ENCODE peak calls at places on chromosomes 5 and 9, in nine cellular contexts. One of them, this sample, is unnamed.

GRCh38 chr5:167731951-167732350 is 559.5 kb upstream of the WWC1 start:
- DNase-seq in stimulated activated CD8-positive, alpha-beta memory T cell treated with anti-CD3 and anti-CD28 coated beads, Interleukin-7, amount 100 ng/mL, for 1 hour: no peak
- DNase-seq in heart left ventricle: no peak
- DNase-seq in stimulated activated CD4-positive, alpha-beta T cell treated with anti-CD3 and anti-CD28 coated beads, Interleukin-4, amount 100 ng/mL, for 1 hour: no peak
- DNase-seq in GM03348: no peak
- DNase-seq in substantia nigra: no peak
- DNase-seq in HFF-Myc: no peak
- DNase-seq in H9: no peak
- DNase-seq in ecto neural progenitor cell: no peak
- DNase-seq in this sample: no peak

GRCh38 chr5:150069619-150070276 is 16.6 kb downstream of the CSF1R start:
- DNase-seq in HFF-Myc: no peak
- DNase-seq in GM03348: no peak
- DNase-seq in heart left ventricle: no peak
- DNase-seq in H9: no peak
- DNase-seq in stimulated activated CD8-positive, alpha-beta memory T cell treated with anti-CD3 and anti-CD28 coated beads, Interleukin-7, amount 100 ng/mL, for 1 hour: no peak
- DNase-seq in substantia nigra: no peak
- DNase-seq in stimulated activated CD4-positive, alpha-beta T cell treated with anti-CD3 and anti-CD28 coated beads, Interleukin-4, amount 100 ng/mL, for 1 hour: no peak
- DNase-seq in ecto neural progenitor cell: no peak
- DNase-seq in this sample: no peak

GRCh38 chr5:148585988-148586387 is 68.3 kb downstream of the HTR4 start:
- DNase-seq in HFF-Myc: no peak
- DNase-seq in GM03348: no peak
- DNase-seq in substantia nigra: no peak
- DNase-seq in heart left ventricle: no peak
- DNase-seq in H9: no peak
- DNase-seq in ecto neural progenitor cell: no peak
- DNase-seq in stimulated activated CD4-positive, alpha-beta T cell treated with anti-CD3 and anti-CD28 coated beads, Interleukin-4, amount 100 ng/mL, for 1 hour: no peak
- DNase-seq in stimulated activated CD8-positive, alpha-beta memory T cell treated with anti-CD3 and anti-CD28 coated beads, Interleukin-7, amount 100 ng/mL, for 1 hour: no peak
- DNase-seq in this sample: no peak

GRCh38 chr5:109455598-109456096 is 45.9 kb upstream of the PJA2 start:
- DNase-seq in ecto neural progenitor cell: no peak
- DNase-seq in stimulated activated CD4-positive, alpha-beta T cell treated with anti-CD3 and anti-CD28 coated beads, Interleukin-4, amount 100 ng/mL, for 1 hour: no peak
- DNase-seq in stimulated activated CD8-positive, alpha-beta memory T cell treated with anti-CD3 and anti-CD28 coated beads, Interleukin-7, amount 100 ng/mL, for 1 hour: no peak
- DNase-seq in HFF-Myc: peak
- DNase-seq in H9: no peak
- DNase-seq in heart left ventricle: peak
- DNase-seq in substantia nigra: peak
- DNase-seq in GM03348: peak
- DNase-seq in this sample: no peak

GRCh38 chr5:132446621-132447020 is 44.0 kb downstream of the IRF1 start:
- DNase-seq in substantia nigra: peak
- DNase-seq in H9: no peak
- DNase-seq in HFF-Myc: no peak
- DNase-seq in stimulated activated CD8-positive, alpha-beta memory T cell treated with anti-CD3 and anti-CD28 coated beads, Interleukin-7, amount 100 ng/mL, for 1 hour: no peak
- DNase-seq in stimulated activated CD4-positive, alpha-beta T cell treated with anti-CD3 and anti-CD28 coated beads, Interleukin-4, amount 100 ng/mL, for 1 hour: no peak
- DNase-seq in ecto neural progenitor cell: no peak
- DNase-seq in heart left ventricle: peak
- DNase-seq in GM03348: peak
- DNase-seq in this sample: no peak

GRCh38 chr5:1638658-1639400 is 115.1 kb upstream of the LPCAT1 start:
- DNase-seq in stimulated activated CD4-positive, alpha-beta T cell treated with anti-CD3 and anti-CD28 coated beads, Interleukin-4, amount 100 ng/mL, for 1 hour: no peak
- DNase-seq in ecto neural progenitor cell: no peak
- DNase-seq in stimulated activated CD8-positive, alpha-beta memory T cell treated with anti-CD3 and anti-CD28 coated beads, Interleukin-7, amount 100 ng/mL, for 1 hour: no peak
- DNase-seq in GM03348: no peak
- DNase-seq in substantia nigra: no peak
- DNase-seq in H9: no peak
- DNase-seq in HFF-Myc: no peak
- DNase-seq in heart left ventricle: no peak
- DNase-seq in this sample: no peak

GRCh38 chr5:147234825-147235635 is at the start of gene STK32A:
- DNase-seq in HFF-Myc: no peak
- DNase-seq in stimulated activated CD8-positive, alpha-beta memory T cell treated with anti-CD3 and anti-CD28 coated beads, Interleukin-7, amount 100 ng/mL, for 1 hour: no peak
- DNase-seq in ecto neural progenitor cell: peak
- DNase-seq in substantia nigra: peak
- DNase-seq in GM03348: peak
- DNase-seq in H9: peak
- DNase-seq in stimulated activated CD4-positive, alpha-beta T cell treated with anti-CD3 and anti-CD28 coated beads, Interleukin-4, amount 100 ng/mL, for 1 hour: no peak
- DNase-seq in heart left ventricle: no peak
- DNase-seq in this sample: no peak

GRCh38 chr5:53557386-53557785 is 3.1 kb upstream of the NDUFS4 start:
- DNase-seq in heart left ventricle: no peak
- DNase-seq in substantia nigra: no peak
- DNase-seq in GM03348: no peak
- DNase-seq in stimulated activated CD4-positive, alpha-beta T cell treated with anti-CD3 and anti-CD28 coated beads, Interleukin-4, amount 100 ng/mL, for 1 hour: no peak
- DNase-seq in H9: no peak
- DNase-seq in HFF-Myc: no peak
- DNase-seq in stimulated activated CD8-positive, alpha-beta memory T cell treated with anti-CD3 and anti-CD28 coated beads, Interleukin-7, amount 100 ng/mL, for 1 hour: no peak
- DNase-seq in ecto neural progenitor cell: no peak
- DNase-seq in this sample: no peak

GRCh38 chr9:120330031-120330430 is 249.9 kb downstream of the CDK5RAP2 start:
- DNase-seq in GM03348: no peak
- DNase-seq in stimulated activated CD8-positive, alpha-beta memory T cell treated with anti-CD3 and anti-CD28 coated beads, Interleukin-7, amount 100 ng/mL, for 1 hour: no peak
- DNase-seq in H9: no peak
- DNase-seq in stimulated activated CD4-positive, alpha-beta T cell treated with anti-CD3 and anti-CD28 coated beads, Interleukin-4, amount 100 ng/mL, for 1 hour: no peak
- DNase-seq in HFF-Myc: no peak
- DNase-seq in heart left ventricle: no peak
- DNase-seq in ecto neural progenitor cell: no peak
- DNase-seq in substantia nigra: no peak
- DNase-seq in this sample: no peak

GRCh38 chr5:179256229-179257189 is 88.8 kb downstream of the ADAMTS2 start:
- DNase-seq in substantia nigra: no peak
- DNase-seq in HFF-Myc: no peak
- DNase-seq in GM03348: no peak
- DNase-seq in heart left ventricle: no peak
- DNase-seq in stimulated activated CD4-positive, alpha-beta T cell treated with anti-CD3 and anti-CD28 coated beads, Interleukin-4, amount 100 ng/mL, for 1 hour: no peak
- DNase-seq in ecto neural progenitor cell: peak
- DNase-seq in stimulated activated CD8-positive, alpha-beta memory T cell treated with anti-CD3 and anti-CD28 coated beads, Interleukin-7, amount 100 ng/mL, for 1 hour: no peak
- DNase-seq in H9: peak
- DNase-seq in this sample: no peak

GRCh38 chr9:74499770-74500583 is 2.8 kb downstream of the RORB start:
- DNase-seq in stimulated activated CD4-positive, alpha-beta T cell treated with anti-CD3 and anti-CD28 coated beads, Interleukin-4, amount 100 ng/mL, for 1 hour: no peak
- DNase-seq in substantia nigra: no peak
- DNase-seq in H9: peak
- DNase-seq in ecto neural progenitor cell: peak
- DNase-seq in heart left ventricle: no peak
- DNase-seq in stimulated activated CD8-positive, alpha-beta memory T cell treated with anti-CD3 and anti-CD28 coated beads, Interleukin-7, amount 100 ng/mL, for 1 hour: no peak
- DNase-seq in GM03348: no peak
- DNase-seq in HFF-Myc: no peak
- DNase-seq in this sample: no peak

GRCh38 chr5:31196309-31196708 is 2.8 kb downstream of the CDH6 start:
- DNase-seq in heart left ventricle: no peak
- DNase-seq in GM03348: peak
- DNase-seq in H9: no peak
- DNase-seq in HFF-Myc: peak
- DNase-seq in stimulated activated CD4-positive, alpha-beta T cell treated with anti-CD3 and anti-CD28 coated beads, Interleukin-4, amount 100 ng/mL, for 1 hour: no peak
- DNase-seq in stimulated activated CD8-positive, alpha-beta memory T cell treated with anti-CD3 and anti-CD28 coated beads, Interleukin-7, amount 100 ng/mL, for 1 hour: no peak
- DNase-seq in ecto neural progenitor cell: no peak
- DNase-seq in substantia nigra: no peak
- DNase-seq in this sample: no peak

GRCh38 chr5:146461319-146461718 is 14.2 kb downstream of the TCERG1 start:
- DNase-seq in H9: no peak
- DNase-seq in GM03348: peak
- DNase-seq in stimulated activated CD4-positive, alpha-beta T cell treated with anti-CD3 and anti-CD28 coated beads, Interleukin-4, amount 100 ng/mL, for 1 hour: no peak
- DNase-seq in ecto neural progenitor cell: no peak
- DNase-seq in stimulated activated CD8-positive, alpha-beta memory T cell treated with anti-CD3 and anti-CD28 coated beads, Interleukin-7, amount 100 ng/mL, for 1 hour: no peak
- DNase-seq in substantia nigra: no peak
- DNase-seq in heart left ventricle: no peak
- DNase-seq in HFF-Myc: no peak
- DNase-seq in this sample: no peak

GRCh38 chr5:59040007-59040803 is 457.3 kb downstream of the RAB3C start:
- DNase-seq in H9: no peak
- DNase-seq in stimulated activated CD4-positive, alpha-beta T cell treated with anti-CD3 and anti-CD28 coated beads, Interleukin-4, amount 100 ng/mL, for 1 hour: no peak
- DNase-seq in HFF-Myc: no peak
- DNase-seq in heart left ventricle: no peak
- DNase-seq in substantia nigra: no peak
- DNase-seq in GM03348: peak
- DNase-seq in ecto neural progenitor cell: no peak
- DNase-seq in stimulated activated CD8-positive, alpha-beta memory T cell treated with anti-CD3 and anti-CD28 coated beads, Interleukin-7, amount 100 ng/mL, for 1 hour: no peak
- DNase-seq in this sample: no peak

GRCh38 chr5:59104400-59105117 is 521.7 kb downstream of the RAB3C start:
- DNase-seq in stimulated activated CD4-positive, alpha-beta T cell treated with anti-CD3 and anti-CD28 coated beads, Interleukin-4, amount 100 ng/mL, for 1 hour: no peak
- DNase-seq in ecto neural progenitor cell: no peak
- DNase-seq in HFF-Myc: no peak
- DNase-seq in heart left ventricle: no peak
- DNase-seq in H9: no peak
- DNase-seq in substantia nigra: no peak
- DNase-seq in stimulated activated CD8-positive, alpha-beta memory T cell treated with anti-CD3 and anti-CD28 coated beads, Interleukin-7, amount 100 ng/mL, for 1 hour: no peak
- DNase-seq in GM03348: no peak
- DNase-seq in this sample: no peak

GRCh38 chr5:28301676-28302075 is 1263.3 kb upstream of the CDH9 start:
- DNase-seq in H9: no peak
- DNase-seq in stimulated activated CD8-positive, alpha-beta memory T cell treated with anti-CD3 and anti-CD28 coated beads, Interleukin-7, amount 100 ng/mL, for 1 hour: no peak
- DNase-seq in heart left ventricle: no peak
- DNase-seq in GM03348: no peak
- DNase-seq in substantia nigra: no peak
- DNase-seq in stimulated activated CD4-positive, alpha-beta T cell treated with anti-CD3 and anti-CD28 coated beads, Interleukin-4, amount 100 ng/mL, for 1 hour: no peak
- DNase-seq in HFF-Myc: peak
- DNase-seq in ecto neural progenitor cell: no peak
- DNase-seq in this sample: no peak

GRCh38 chr5:103973669-103974068 is 411.1 kb upstream of the NUDT12 start:
- DNase-seq in substantia nigra: no peak
- DNase-seq in HFF-Myc: no peak
- DNase-seq in stimulated activated CD4-positive, alpha-beta T cell treated with anti-CD3 and anti-CD28 coated beads, Interleukin-4, amount 100 ng/mL, for 1 hour: no peak
- DNase-seq in ecto neural progenitor cell: no peak
- DNase-seq in GM03348: no peak
- DNase-seq in heart left ventricle: no peak
- DNase-seq in stimulated activated CD8-positive, alpha-beta memory T cell treated with anti-CD3 and anti-CD28 coated beads, Interleukin-7, amount 100 ng/mL, for 1 hour: no peak
- DNase-seq in H9: no peak
- DNase-seq in this sample: no peak

GRCh38 chr5:54547711-54548250 is 30.2 kb downstream of the SNX18 start:
- DNase-seq in stimulated activated CD4-positive, alpha-beta T cell treated with anti-CD3 and anti-CD28 coated beads, Interleukin-4, amount 100 ng/mL, for 1 hour: no peak
- DNase-seq in HFF-Myc: no peak
- DNase-seq in substantia nigra: peak
- DNase-seq in heart left ventricle: peak
- DNase-seq in GM03348: peak
- DNase-seq in stimulated activated CD8-positive, alpha-beta memory T cell treated with anti-CD3 and anti-CD28 coated beads, Interleukin-7, amount 100 ng/mL, for 1 hour: no peak
- DNase-seq in H9: no peak
- DNase-seq in ecto neural progenitor cell: no peak
- DNase-seq in this sample: no peak

GRCh38 chr9:35510745-35511428 is 21.0 kb downstream of the RUSC2 start:
- DNase-seq in stimulated activated CD8-positive, alpha-beta memory T cell treated with anti-CD3 and anti-CD28 coated beads, Interleukin-7, amount 100 ng/mL, for 1 hour: no peak
- DNase-seq in GM03348: peak
- DNase-seq in substantia nigra: no peak
- DNase-seq in heart left ventricle: peak
- DNase-seq in H9: no peak
- DNase-seq in stimulated activated CD4-positive, alpha-beta T cell treated with anti-CD3 and anti-CD28 coated beads, Interleukin-4, amount 100 ng/mL, for 1 hour: no peak
- DNase-seq in ecto neural progenitor cell: no peak
- DNase-seq in HFF-Myc: peak
- DNase-seq in this sample: no peak

GRCh38 chr5:66230551-66230950 is 86.5 kb downstream of the SREK1 start:
- DNase-seq in heart left ventricle: no peak
- DNase-seq in substantia nigra: no peak
- DNase-seq in stimulated activated CD8-positive, alpha-beta memory T cell treated with anti-CD3 and anti-CD28 coated beads, Interleukin-7, amount 100 ng/mL, for 1 hour: no peak
- DNase-seq in stimulated activated CD4-positive, alpha-beta T cell treated with anti-CD3 and anti-CD28 coated beads, Interleukin-4, amount 100 ng/mL, for 1 hour: no peak
- DNase-seq in H9: peak
- DNase-seq in GM03348: no peak
- DNase-seq in HFF-Myc: no peak
- DNase-seq in ecto neural progenitor cell: no peak
- DNase-seq in this sample: no peak

GRCh38 chr9:125888220-125888619 is 141.0 kb downstream of the PBX3 start:
- DNase-seq in stimulated activated CD4-positive, alpha-beta T cell treated with anti-CD3 and anti-CD28 coated beads, Interleukin-4, amount 100 ng/mL, for 1 hour: no peak
- DNase-seq in H9: no peak
- DNase-seq in heart left ventricle: no peak
- DNase-seq in GM03348: no peak
- DNase-seq in substantia nigra: no peak
- DNase-seq in HFF-Myc: no peak
- DNase-seq in ecto neural progenitor cell: no peak
- DNase-seq in stimulated activated CD8-positive, alpha-beta memory T cell treated with anti-CD3 and anti-CD28 coated beads, Interleukin-7, amount 100 ng/mL, for 1 hour: no peak
- DNase-seq in this sample: no peak

GRCh38 chr9:131670247-131670681 is 69.6 kb downstream of the RAPGEF1 start:
- DNase-seq in stimulated activated CD8-positive, alpha-beta memory T cell treated with anti-CD3 and anti-CD28 coated beads, Interleukin-7, amount 100 ng/mL, for 1 hour: no peak
- DNase-seq in HFF-Myc: no peak
- DNase-seq in stimulated activated CD4-positive, alpha-beta T cell treated with anti-CD3 and anti-CD28 coated beads, Interleukin-4, amount 100 ng/mL, for 1 hour: no peak
- DNase-seq in H9: no peak
- DNase-seq in GM03348: no peak
- DNase-seq in substantia nigra: peak
- DNase-seq in heart left ventricle: peak
- DNase-seq in ecto neural progenitor cell: no peak
- DNase-seq in this sample: no peak

GRCh38 chr5:1180841-1181271 is 20.5 kb upstream of the SLC6A19 start:
- DNase-seq in GM03348: no peak
- DNase-seq in substantia nigra: no peak
- DNase-seq in stimulated activated CD8-positive, alpha-beta memory T cell treated with anti-CD3 and anti-CD28 coated beads, Interleukin-7, amount 100 ng/mL, for 1 hour: no peak
- DNase-seq in H9: no peak
- DNase-seq in stimulated activated CD4-positive, alpha-beta T cell treated with anti-CD3 and anti-CD28 coated beads, Interleukin-4, amount 100 ng/mL, for 1 hour: no peak
- DNase-seq in heart left ventricle: no peak
- DNase-seq in ecto neural progenitor cell: no peak
- DNase-seq in HFF-Myc: no peak
- DNase-seq in this sample: no peak

GRCh38 chr5:74916831-74917710 is 50.9 kb upstream of the FAM169A start:
- DNase-seq in H9: no peak
- DNase-seq in ecto neural progenitor cell: no peak
- DNase-seq in heart left ventricle: no peak
- DNase-seq in stimulated activated CD8-positive, alpha-beta memory T cell treated with anti-CD3 and anti-CD28 coated beads, Interleukin-7, amount 100 ng/mL, for 1 hour: no peak
- DNase-seq in substantia nigra: no peak
- DNase-seq in HFF-Myc: no peak
- DNase-seq in stimulated activated CD4-positive, alpha-beta T cell treated with anti-CD3 and anti-CD28 coated beads, Interleukin-4, amount 100 ng/mL, for 1 hour: no peak
- DNase-seq in GM03348: no peak
- DNase-seq in this sample: no peak

GRCh38 chr5:156312897-156313680 is 13.9 kb upstream of the SGCD start:
- DNase-seq in stimulated activated CD4-positive, alpha-beta T cell treated with anti-CD3 and anti-CD28 coated beads, Interleukin-4, amount 100 ng/mL, for 1 hour: no peak
- DNase-seq in ecto neural progenitor cell: no peak
- DNase-seq in GM03348: no peak
- DNase-seq in substantia nigra: no peak
- DNase-seq in H9: no peak
- DNase-seq in heart left ventricle: no peak
- DNase-seq in stimulated activated CD8-positive, alpha-beta memory T cell treated with anti-CD3 and anti-CD28 coated beads, Interleukin-7, amount 100 ng/mL, for 1 hour: no peak
- DNase-seq in HFF-Myc: no peak
- DNase-seq in this sample: no peak

GRCh38 chr5:133754575-133755169 is 142.3 kb upstream of the FSTL4 start:
- DNase-seq in HFF-Myc: no peak
- DNase-seq in heart left ventricle: peak
- DNase-seq in H9: peak
- DNase-seq in GM03348: peak
- DNase-seq in stimulated activated CD4-positive, alpha-beta T cell treated with anti-CD3 and anti-CD28 coated beads, Interleukin-4, amount 100 ng/mL, for 1 hour: peak
- DNase-seq in stimulated activated CD8-positive, alpha-beta memory T cell treated with anti-CD3 and anti-CD28 coated beads, Interleukin-7, amount 100 ng/mL, for 1 hour: no peak
- DNase-seq in substantia nigra: peak
- DNase-seq in ecto neural progenitor cell: peak
- DNase-seq in this sample: no peak

This sample was measured in activated T-helper 1 cell treated with anti-CD3 and anti-CD28 coated beads, Interleukin-12 subunit alpha, Interleukin-12 subunit beta, Interleukin-2, Interleukin-4 antibody, amounts not matched to agents 30 ng/mL and 10 ng/mL and 1 ng/mL, durations not matched to agents 14 hours and 24 hours and 36 hours.